ENCODE peak calls at places on chromosomes 5 and 9, in seven cellular contexts. Y is tibial nerve, W is GM23248, H is AG04450, Z is tibial artery, F is left lung, A is heart left ventricle. X is an unnamed sample.

GRCh38 chr5:81021486-81021885 is 61.3 kb downstream of the RASGRF2 start:
- DNase-seq in Y (no peak), W (no peak), H (no peak), Z (no peak), F (no peak), A (no peak), X (no peak)

GRCh38 chr5:56735845-56736641 is 79.3 kb upstream of the MAP3K1 start:
- DNase-seq in Y (no peak), W (no peak), H (no peak), Z (no peak), F (no peak), A (no peak), X (no peak)

GRCh38 chr5:59522201-59522831 is 371.2 kb downstream of the PDE4D start:
- DNase-seq in Y (no peak), W (peak; percentile 14), H (no peak), Z (no peak), F (peak; percentile 37), A (no peak), X (no peak)

GRCh38 chr5:177397875-177398390 is 2.5 kb downstream of the PFN3 start:
- DNase-seq in Y (no peak), W (no peak), H (no peak), Z (no peak), F (no peak), A (no peak), X (no peak)

GRCh38 chr5:56206126-56206525 is 27.0 kb downstream of the ANKRD55 start:
- DNase-seq in Y (no peak), W (peak; percentile 91), H (peak; percentile 29), Z (no peak), F (no peak), A (no peak), X (no peak)

GRCh38 chr5:142590451-142591240 is 95.2 kb downstream of the FGF1 start:
- DNase-seq in Y (no peak), W (no peak), H (no peak), Z (no peak), F (no peak), A (no peak), X (no peak)

GRCh38 chr5:54889826-54890225 is 95.6 kb downstream of the ESM1 start:
- DNase-seq in Y (no peak), W (peak; percentile 85), H (no peak), Z (no peak), F (no peak), A (no peak), X (no peak)

GRCh38 chr5:109653840-109654239 is 35.9 kb upstream of the MAN2A1 start:
- DNase-seq in Y (no peak), W (no peak), H (no peak), Z (no peak), F (no peak), A (no peak), X (no peak)

GRCh38 chr5:20030125-20030524 is 42.1 kb upstream of the CDH18 start:
- DNase-seq in Y (no peak), W (no peak), H (no peak), Z (no peak), F (no peak), A (no peak), X (no peak)

GRCh38 chr9:99563364-99563763 is 258.3 kb upstream of the NR4A3 start:
- DNase-seq in Y (no peak), W (no peak), H (no peak), Z (no peak), F (no peak), A (no peak), X (no peak)

GRCh38 chr9:83425240-83425639 is 113.0 kb downstream of the FRMD3 start:
- DNase-seq in Y (no peak), W (no peak), H (no peak), Z (no peak), F (no peak), A (no peak), X (peak; percentile 26)

GRCh38 chr9:95385521-95385920 is 68.0 kb upstream of the FANCC start:
- DNase-seq in Y (no peak), W (no peak), H (no peak), Z (no peak), F (no peak), A (no peak), X (no peak)

GRCh38 chr5:174608631-174609097 is 115.7 kb upstream of the MSX2 start:
- DNase-seq in Y (peak; percentile 14), W (no peak), H (no peak), Z (peak; percentile 48), F (peak; percentile 75), A (no peak), X (peak; percentile 57)

GRCh38 chr5:177988989-177989625 is 6.9 kb downstream of the PROP1 start:
- DNase-seq in Y (no peak), W (no peak), H (no peak), Z (no peak), F (no peak), A (no peak), X (no peak)

GRCh38 chr9:114037961-114038723 is 40.0 kb downstream of the AMBP start:
- DNase-seq in Y (no peak), W (no peak), H (no peak), Z (no peak), F (no peak), A (no peak), X (no peak)

GRCh38 chr5:78647838-78648358 is 674 bp downstream of the LHFPL2 start:
- DNase-seq in Y (peak; percentile 25), W (peak; percentile 81), H (no peak), Z (peak; percentile 55), F (peak; percentile 48), A (peak; percentile 72), X (peak; percentile 88)

GRCh38 chr5:124235576-124235975 is 510.9 kb downstream of the ZNF608 start:
- DNase-seq in Y (no peak), W (no peak), H (no peak), Z (no peak), F (no peak), A (no peak), X (no peak)

DNA sequence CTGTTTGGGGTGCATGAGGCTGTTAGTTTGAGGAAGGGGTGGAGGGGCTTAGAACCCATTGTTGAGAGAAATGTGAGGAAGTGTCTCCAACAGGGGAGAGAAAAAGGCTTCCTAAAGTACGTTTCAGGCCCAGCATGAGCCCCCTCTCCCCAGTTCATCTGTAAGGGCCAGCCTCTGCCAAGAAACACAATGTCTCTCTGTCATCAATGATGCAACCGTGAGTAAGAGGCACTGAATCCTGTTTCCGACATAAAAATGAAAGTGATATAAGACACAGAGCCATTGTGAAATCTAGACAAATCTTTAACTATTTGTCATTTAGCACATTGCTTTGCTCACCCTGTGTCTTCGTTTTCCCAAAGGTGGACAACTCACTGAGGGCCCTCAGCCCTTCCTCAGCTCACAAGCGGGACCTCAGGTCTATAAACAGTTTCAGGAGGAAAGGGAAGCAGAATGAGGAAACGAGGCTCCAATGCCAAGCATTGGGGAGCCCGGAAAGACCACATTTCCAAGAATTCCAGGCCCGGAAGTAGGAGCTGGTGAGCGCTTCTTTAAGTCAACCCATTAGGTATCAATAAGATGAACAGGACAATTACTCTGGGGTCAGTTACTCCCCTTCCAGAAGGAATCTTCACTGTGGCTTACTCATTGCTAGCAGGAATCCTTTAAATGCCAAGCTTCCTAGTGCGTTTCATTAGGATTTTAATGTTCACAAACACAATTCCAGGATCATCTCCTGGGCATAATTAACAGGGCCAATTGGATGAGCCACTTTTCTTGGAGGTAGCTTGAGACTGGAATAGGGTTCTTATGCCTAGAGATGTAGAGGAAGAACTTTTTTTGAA is 59.0 kb upstream of the KLF4 start:
- DNase-seq in Y (peak; percentile 66), W (peak; percentile 97), H (peak; percentile 61), Z (peak; percentile 70), F (no peak), A (no peak), X (no peak)
- H3K4me3 ChIP-seq in Y (no peak overlapping the region), W (peak overlapping the region; percentile 60), H (peak overlapping the region; percentile 22), Z (no peak overlapping the region), F (peak overlapping the region; percentile 9), A (no peak overlapping the region), X (no peak overlapping the region)

GRCh38 chr5:150905312-150905683 is 518 bp upstream of the ZNF300 start:
- DNase-seq in Y (no peak), W (no peak), H (no peak), Z (no peak), F (no peak), A (no peak), X (no peak)

GRCh38 chr5:150901446-150901845 is 3.3 kb downstream of the ZNF300 start:
- DNase-seq in Y (no peak), W (no peak), H (no peak), Z (no peak), F (no peak), A (no peak), X (no peak)

GRCh38 chr5:150904479-150905311 is at the start of gene ZNF300:
- DNase-seq in Y (peak; percentile 63), W (peak; percentile 96), H (peak; percentile 88), Z (peak; percentile 75), F (peak; percentile 89), A (peak; percentile 86), X (peak; percentile 84)
- H3K9me3 ChIP-seq in Y (no peaks in the 10 kb centered on the region), W (no peaks in the 10 kb centered on the region), H (peaks cover 5% of the 10 kb centered on the region), Z (peaks cover 6% of the 10 kb centered on the region), F (peaks cover 8% of the 10 kb centered on the region), A (peaks cover 75% of the 10 kb centered on the region), X (peaks cover 6% of the 10 kb centered on the region)

DNA sequence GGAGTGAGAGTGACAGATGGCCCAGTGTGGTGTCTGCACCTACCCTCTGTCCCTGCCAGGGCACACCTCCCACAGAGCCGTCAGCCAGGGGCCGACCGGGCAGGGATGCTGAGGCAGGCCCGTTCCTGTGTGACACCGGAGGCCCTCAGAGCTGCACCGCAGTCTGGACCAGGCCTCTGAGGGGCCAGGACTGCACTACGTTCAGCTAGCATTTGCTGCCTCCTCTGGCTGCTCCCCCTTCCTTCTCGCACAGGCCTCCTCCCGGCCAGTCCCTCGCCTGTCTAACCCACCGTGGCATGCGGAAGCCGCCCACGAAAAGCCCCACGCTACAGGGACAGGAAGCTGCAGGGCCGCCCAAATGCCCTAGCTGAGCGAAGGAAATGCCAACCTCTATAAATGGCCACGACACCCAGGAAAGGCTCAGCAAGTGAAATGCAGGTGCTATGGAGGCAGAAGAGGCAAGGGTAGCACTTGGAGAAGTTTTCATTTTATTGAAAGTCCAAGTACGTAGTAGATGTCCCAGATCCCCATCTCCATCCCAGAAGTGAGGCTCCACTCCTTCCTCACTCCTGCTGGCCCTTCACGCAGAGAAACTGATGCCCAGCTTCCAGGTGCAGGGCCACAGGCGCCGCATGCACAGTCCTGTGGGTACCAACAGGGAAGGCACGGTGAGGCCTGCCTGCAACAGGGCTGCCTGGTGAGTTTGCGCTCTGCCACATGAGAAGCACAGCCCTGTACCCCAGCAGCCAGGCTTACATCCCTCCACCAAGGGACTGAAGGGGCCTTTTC is 38.7 kb downstream of the MAPK9 start:
- DNase-seq in Y (no peak), W (no peak), H (no peak), Z (no peak), F (no peak), A (no peak), X (no peak)
- H3K27ac ChIP-seq in Y (no peak overlapping the region), W (no peak overlapping the region), H (no peak overlapping the region), Z (no peak overlapping the region), F (no peak overlapping the region), A (no peak overlapping the region), X (no peak overlapping the region)

DNA sequence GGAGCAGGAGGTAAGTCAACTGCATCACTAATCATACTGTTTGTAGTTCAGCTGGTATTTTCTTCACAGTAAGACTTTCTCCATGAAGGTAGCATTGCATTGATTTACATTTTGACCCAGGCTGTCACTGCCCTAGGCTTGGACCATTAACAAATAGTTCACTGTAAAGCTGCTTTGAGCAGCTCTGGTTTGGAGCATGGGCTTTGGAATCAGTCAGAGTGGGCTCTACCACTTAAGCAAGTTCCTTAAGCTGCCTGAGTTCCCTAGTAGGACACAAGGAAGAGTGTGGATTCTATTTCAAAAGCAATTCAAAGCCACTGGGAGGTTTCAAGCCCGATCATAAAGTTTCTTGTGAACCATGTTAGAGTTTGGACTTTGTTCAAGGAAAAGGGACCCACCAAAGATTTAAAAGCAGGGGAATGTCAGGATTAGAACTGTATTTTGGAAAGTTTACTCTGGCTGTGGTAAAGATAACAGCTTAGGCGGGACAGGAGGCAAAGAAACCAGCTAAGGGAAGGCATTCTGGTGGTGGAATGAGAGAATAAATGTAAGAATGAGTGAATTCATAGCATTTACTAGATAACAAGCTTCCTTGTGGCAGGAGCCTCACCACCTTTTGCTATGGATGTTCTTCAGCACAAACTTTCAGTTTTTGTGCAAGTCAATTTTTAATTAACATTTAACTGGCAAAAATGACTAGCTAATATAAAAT is 12.3 kb upstream of the PANK3 start:
- DNase-seq in Y (no peak), W (no peak), H (no peak), Z (no peak), F (no peak), A (no peak), X (no peak)
- H3K4me3 ChIP-seq in Y (no peak overlapping the region), W (no peak overlapping the region), H (no peak overlapping the region), Z (no peak overlapping the region), F (no peak overlapping the region), A (no peak overlapping the region), X (no peak overlapping the region)

X was measured in pancreas.